ENCODE peak calls at places on chromosomes 2 and 18, in four cellular contexts. One of them, this sample, is unnamed.

GRCh38 chr2:237733677-237734300 is 64.8 kb upstream of the RBM44 start:
- DNase-seq in GM04504: no peak
- DNase-seq in stimulated activated CD4-positive, alpha-beta T cell treated with anti-CD3 and anti-CD28 coated beads, Interleukin-2, amount 100 ng/mL, for 48 hours: no peak
- DNase-seq in tibial artery: no peak
- DNase-seq in this sample: no peak

GRCh38 chr18:7329036-7329435 is 98.1 kb downstream of the LRRC30 start:
- DNase-seq in GM04504: no peak
- DNase-seq in stimulated activated CD4-positive, alpha-beta T cell treated with anti-CD3 and anti-CD28 coated beads, Interleukin-2, amount 100 ng/mL, for 48 hours: no peak
- DNase-seq in tibial artery: no peak
- DNase-seq in this sample: no peak

GRCh38 chr18:43271593-43272432 is 5.5 kb downstream of the SYT4 start:
- DNase-seq in GM04504: peak
- DNase-seq in stimulated activated CD4-positive, alpha-beta T cell treated with anti-CD3 and anti-CD28 coated beads, Interleukin-2, amount 100 ng/mL, for 48 hours: peak
- DNase-seq in tibial artery: no peak
- DNase-seq in this sample: peak

GRCh38 chr2:158781562-158781961 is 13.6 kb upstream of the DAPL1 start:
- DNase-seq in GM04504: no peak
- DNase-seq in stimulated activated CD4-positive, alpha-beta T cell treated with anti-CD3 and anti-CD28 coated beads, Interleukin-2, amount 100 ng/mL, for 48 hours: no peak
- DNase-seq in tibial artery: no peak
- DNase-seq in this sample: no peak

GRCh38 chr2:239730897-239731296 is 294.2 kb downstream of the NDUFA10 start:
- DNase-seq in GM04504: no peak
- DNase-seq in stimulated activated CD4-positive, alpha-beta T cell treated with anti-CD3 and anti-CD28 coated beads, Interleukin-2, amount 100 ng/mL, for 48 hours: no peak
- DNase-seq in tibial artery: no peak
- DNase-seq in this sample: no peak

GRCh38 chr2:134087371-134087921 is 166.4 kb upstream of the MGAT5 start:
- DNase-seq in GM04504: no peak
- DNase-seq in stimulated activated CD4-positive, alpha-beta T cell treated with anti-CD3 and anti-CD28 coated beads, Interleukin-2, amount 100 ng/mL, for 48 hours: no peak
- DNase-seq in tibial artery: no peak
- DNase-seq in this sample: peak

GRCh38 chr2:64485961-64486360 is 32.0 kb downstream of the LGALSL start:
- DNase-seq in GM04504: peak
- DNase-seq in stimulated activated CD4-positive, alpha-beta T cell treated with anti-CD3 and anti-CD28 coated beads, Interleukin-2, amount 100 ng/mL, for 48 hours: no peak
- DNase-seq in tibial artery: no peak
- DNase-seq in this sample: peak

GRCh38 chr18:58934356-58934755 is 69.7 kb downstream of the ZNF532 start:
- DNase-seq in GM04504: no peak
- DNase-seq in stimulated activated CD4-positive, alpha-beta T cell treated with anti-CD3 and anti-CD28 coated beads, Interleukin-2, amount 100 ng/mL, for 48 hours: no peak
- DNase-seq in tibial artery: no peak
- DNase-seq in this sample: no peak

GRCh38 chr2:101327863-101328394 is 19.4 kb upstream of the RNF149 start:
- DNase-seq in GM04504: no peak
- DNase-seq in stimulated activated CD4-positive, alpha-beta T cell treated with anti-CD3 and anti-CD28 coated beads, Interleukin-2, amount 100 ng/mL, for 48 hours: no peak
- DNase-seq in tibial artery: no peak
- DNase-seq in this sample: no peak

GRCh38 chr18:7760967-7761946 is 194.1 kb downstream of the PTPRM start:
- DNase-seq in GM04504: no peak
- DNase-seq in stimulated activated CD4-positive, alpha-beta T cell treated with anti-CD3 and anti-CD28 coated beads, Interleukin-2, amount 100 ng/mL, for 48 hours: no peak
- DNase-seq in tibial artery: no peak
- DNase-seq in this sample: no peak

GRCh38 chr18:60018801-60019462 is 119.1 kb downstream of the PMAIP1 start:
- DNase-seq in GM04504: no peak
- DNase-seq in stimulated activated CD4-positive, alpha-beta T cell treated with anti-CD3 and anti-CD28 coated beads, Interleukin-2, amount 100 ng/mL, for 48 hours: no peak
- DNase-seq in tibial artery: no peak
- DNase-seq in this sample: no peak

GRCh38 chr2:23628926-23629325 is 243.9 kb downstream of the KLHL29 start:
- DNase-seq in GM04504: no peak
- DNase-seq in stimulated activated CD4-positive, alpha-beta T cell treated with anti-CD3 and anti-CD28 coated beads, Interleukin-2, amount 100 ng/mL, for 48 hours: no peak
- DNase-seq in tibial artery: no peak
- DNase-seq in this sample: no peak

GRCh38 chr2:120360307-120360855 is 14.4 kb downstream of the INHBB start:
- DNase-seq in GM04504: no peak
- DNase-seq in stimulated activated CD4-positive, alpha-beta T cell treated with anti-CD3 and anti-CD28 coated beads, Interleukin-2, amount 100 ng/mL, for 48 hours: no peak
- DNase-seq in tibial artery: no peak
- DNase-seq in this sample: no peak

GRCh38 chr2:70645733-70646420 is 92.3 kb upstream of the TGFA start:
- DNase-seq in GM04504: no peak
- DNase-seq in stimulated activated CD4-positive, alpha-beta T cell treated with anti-CD3 and anti-CD28 coated beads, Interleukin-2, amount 100 ng/mL, for 48 hours: no peak
- DNase-seq in tibial artery: no peak
- DNase-seq in this sample: peak

GRCh38 chr2:65482971-65483370 is 50.6 kb upstream of the SPRED2 start:
- DNase-seq in GM04504: no peak
- DNase-seq in stimulated activated CD4-positive, alpha-beta T cell treated with anti-CD3 and anti-CD28 coated beads, Interleukin-2, amount 100 ng/mL, for 48 hours: no peak
- DNase-seq in tibial artery: no peak
- DNase-seq in this sample: no peak

GRCh38 chr2:68907232-68907922 is 36.2 kb upstream of the BMP10 start:
- DNase-seq in GM04504: no peak
- DNase-seq in stimulated activated CD4-positive, alpha-beta T cell treated with anti-CD3 and anti-CD28 coated beads, Interleukin-2, amount 100 ng/mL, for 48 hours: no peak
- DNase-seq in tibial artery: no peak
- DNase-seq in this sample: no peak

GRCh38 chr2:27701676-27702075 is 38.0 kb downstream of the SLC4A1AP start:
- DNase-seq in GM04504: no peak
- DNase-seq in stimulated activated CD4-positive, alpha-beta T cell treated with anti-CD3 and anti-CD28 coated beads, Interleukin-2, amount 100 ng/mL, for 48 hours: no peak
- DNase-seq in tibial artery: no peak
- DNase-seq in this sample: no peak

GRCh38 chr2:127695491-127696472 is 5.5 kb upstream of the SFT2D3 start:
- DNase-seq in GM04504: no peak
- DNase-seq in stimulated activated CD4-positive, alpha-beta T cell treated with anti-CD3 and anti-CD28 coated beads, Interleukin-2, amount 100 ng/mL, for 48 hours: no peak
- DNase-seq in tibial artery: peak
- DNase-seq in this sample: no peak

GRCh38 chr2:25977768-25978167 is 4.5 kb downstream of the KIF3C start:
- DNase-seq in GM04504: no peak
- DNase-seq in stimulated activated CD4-positive, alpha-beta T cell treated with anti-CD3 and anti-CD28 coated beads, Interleukin-2, amount 100 ng/mL, for 48 hours: no peak
- DNase-seq in tibial artery: no peak
- DNase-seq in this sample: no peak

GRCh38 chr2:183474912-183475695 is 350.9 kb downstream of the NUP35 start:
- DNase-seq in GM04504: no peak
- DNase-seq in stimulated activated CD4-positive, alpha-beta T cell treated with anti-CD3 and anti-CD28 coated beads, Interleukin-2, amount 100 ng/mL, for 48 hours: no peak
- DNase-seq in tibial artery: no peak
- DNase-seq in this sample: no peak

GRCh38 chr2:174012347-174013309 is 47.5 kb upstream of the SP3 start:
- DNase-seq in GM04504: no peak
- DNase-seq in stimulated activated CD4-positive, alpha-beta T cell treated with anti-CD3 and anti-CD28 coated beads, Interleukin-2, amount 100 ng/mL, for 48 hours: peak
- DNase-seq in tibial artery: peak
- DNase-seq in this sample: no peak

GRCh38 chr18:51390695-51391094 is 193.2 kb upstream of the MEX3C start:
- DNase-seq in GM04504: no peak
- DNase-seq in stimulated activated CD4-positive, alpha-beta T cell treated with anti-CD3 and anti-CD28 coated beads, Interleukin-2, amount 100 ng/mL, for 48 hours: no peak
- DNase-seq in tibial artery: no peak
- DNase-seq in this sample: no peak

GRCh38 chr2:112640800-112641675 is 4.7 kb upstream of the SLC20A1 start:
- DNase-seq in GM04504: peak
- DNase-seq in stimulated activated CD4-positive, alpha-beta T cell treated with anti-CD3 and anti-CD28 coated beads, Interleukin-2, amount 100 ng/mL, for 48 hours: no peak
- DNase-seq in tibial artery: no peak
- DNase-seq in this sample: no peak

GRCh38 chr2:195535911-195536522 is 121.0 kb upstream of the SLC39A10 start:
- DNase-seq in GM04504: no peak
- DNase-seq in stimulated activated CD4-positive, alpha-beta T cell treated with anti-CD3 and anti-CD28 coated beads, Interleukin-2, amount 100 ng/mL, for 48 hours: peak
- DNase-seq in tibial artery: peak
- DNase-seq in this sample: peak

GRCh38 chr18:59752666-59753065 is 55.4 kb upstream of the CCBE1 start:
- DNase-seq in GM04504: no peak
- DNase-seq in stimulated activated CD4-positive, alpha-beta T cell treated with anti-CD3 and anti-CD28 coated beads, Interleukin-2, amount 100 ng/mL, for 48 hours: no peak
- DNase-seq in tibial artery: no peak
- DNase-seq in this sample: no peak

GRCh38 chr18:3005462-3005861 is 7.5 kb downstream of the LPIN2 start:
- DNase-seq in GM04504: no peak
- DNase-seq in stimulated activated CD4-positive, alpha-beta T cell treated with anti-CD3 and anti-CD28 coated beads, Interleukin-2, amount 100 ng/mL, for 48 hours: no peak
- DNase-seq in tibial artery: no peak
- DNase-seq in this sample: no peak

GRCh38 chr2:182890773-182891381 is 24.4 kb upstream of the FRZB start:
- DNase-seq in GM04504: no peak
- DNase-seq in stimulated activated CD4-positive, alpha-beta T cell treated with anti-CD3 and anti-CD28 coated beads, Interleukin-2, amount 100 ng/mL, for 48 hours: no peak
- DNase-seq in tibial artery: no peak
- DNase-seq in this sample: no peak

GRCh38 chr2:64019083-64019974 is at the start of gene VPS54:
- DNase-seq in GM04504: peak
- DNase-seq in stimulated activated CD4-positive, alpha-beta T cell treated with anti-CD3 and anti-CD28 coated beads, Interleukin-2, amount 100 ng/mL, for 48 hours: peak
- DNase-seq in tibial artery: peak
- DNase-seq in this sample: peak

GRCh38 chr2:158457092-158457825 is 507 bp downstream of the PKP4 start:
- DNase-seq in GM04504: peak
- DNase-seq in stimulated activated CD4-positive, alpha-beta T cell treated with anti-CD3 and anti-CD28 coated beads, Interleukin-2, amount 100 ng/mL, for 48 hours: peak
- DNase-seq in tibial artery: peak
- DNase-seq in this sample: peak

GRCh38 chr18:35407871-35408481 is 30.8 kb upstream of the ZNF396 start:
- DNase-seq in GM04504: no peak
- DNase-seq in stimulated activated CD4-positive, alpha-beta T cell treated with anti-CD3 and anti-CD28 coated beads, Interleukin-2, amount 100 ng/mL, for 48 hours: peak
- DNase-seq in tibial artery: no peak
- DNase-seq in this sample: peak

GRCh38 chr2:62660087-62660486 is 45.4 kb upstream of the EHBP1 start:
- DNase-seq in GM04504: no peak
- DNase-seq in stimulated activated CD4-positive, alpha-beta T cell treated with anti-CD3 and anti-CD28 coated beads, Interleukin-2, amount 100 ng/mL, for 48 hours: no peak
- DNase-seq in tibial artery: no peak
- DNase-seq in this sample: peak

GRCh38 chr2:220224711-220225519 is 597.5 kb downstream of the SLC4A3 start:
- DNase-seq in GM04504: peak
- DNase-seq in stimulated activated CD4-positive, alpha-beta T cell treated with anti-CD3 and anti-CD28 coated beads, Interleukin-2, amount 100 ng/mL, for 48 hours: no peak
- DNase-seq in tibial artery: no peak
- DNase-seq in this sample: no peak

GRCh38 chr18:36299010-36299409 is 1.5 kb downstream of the FHOD3 start:
- DNase-seq in GM04504: no peak
- DNase-seq in stimulated activated CD4-positive, alpha-beta T cell treated with anti-CD3 and anti-CD28 coated beads, Interleukin-2, amount 100 ng/mL, for 48 hours: no peak
- DNase-seq in tibial artery: no peak
- DNase-seq in this sample: no peak